ENCODE peak calls at places on chromosomes 6 and 20, in five cellular contexts. F is CD8-positive, alpha-beta memory T cell; D is GM23248; G is psoas muscle; R is left lung. U is an unnamed sample. For H3K4me1 and H3K27me3, the result is how much of the 10 kb centered on the place peaks cover.

GRCh38 chr6:157976345-157977175 is 5.1 kb upstream of the SYNJ2 start:
- DNase-seq in R (no peak), D (no peak), G (no peak), F (no peak), U (no peak)

GRCh38 chr20:37807901-37808751 is 94.8 kb upstream of the VSTM2L start:
- DNase-seq in G (no peak), R (no peak), F (no peak), D (no peak), U (peak)

GRCh38 chr6:3868544-3868943 is 19.4 kb downstream of the FAM50B start:
- DNase-seq in R (no peak), F (no peak), G (no peak), D (peak), U (peak)

GRCh38 chr6:26205625-26206574 is 118.7 kb downstream of the HFE start:
- DNase-seq in R (no peak), F (no peak), G (no peak), D (peak), U (peak)

GRCh38 chr6:49676671-49677281 is 36.6 kb downstream of the CRISP2 start:
- DNase-seq in G (no peak), R (no peak), F (no peak), D (peak), U (no peak)

GRCh38 chr6:116251568-116252384 is 2.1 kb downstream of the TSPYL4 start:
- DNase-seq in F (no peak), R (no peak), D (peak), G (no peak), U (peak)

GRCh38 chr6:17061097-17061496 is 40.8 kb upstream of the STMND1 start:
- DNase-seq in G (no peak), D (no peak), F (no peak), R (no peak), U (no peak)

GRCh38 chr20:32538526-32538918 is 46.6 kb downstream of the NOL4L start:
- DNase-seq in D (peak), F (peak), R (no peak), G (no peak), U (no peak)

GRCh38 chr20:25049261-25050060 is 8.5 kb downstream of the ACSS1 start:
- DNase-seq in R (peak), G (peak), D (no peak), F (no peak), U (no peak)

GRCh38 chr6:164532546-164533362 is 776.7 kb downstream of the C6orf118 start:
- DNase-seq in D (no peak), R (no peak), G (no peak), F (no peak), U (no peak)

GRCh38 chr20:32476684-32477593 is 108.2 kb downstream of the NOL4L start:
- DNase-seq in D (no peak), G (peak), R (no peak), F (peak), U (no peak)

GRCh38 chr6:11778648-11779307 is at the start of gene ADTRP:
- DNase-seq in D (no peak), F (no peak), R (peak), G (no peak), U (no peak)

GRCh38 chr20:50575869-50576720 is 65.9 kb downstream of the PTPN1 start:
- DNase-seq in D (peak), R (peak), F (peak), G (peak), U (peak)

GRCh38 chr20:9128586-9128985 is 59.7 kb downstream of the PLCB4 start:
- DNase-seq in R (no peak), G (no peak), F (no peak), D (no peak), U (no peak)

GRCh38 chr20:22575087-22575721 is 9.2 kb downstream of the FOXA2 start:
- DNase-seq in G (no peak), R (no peak), F (no peak), D (no peak), U (no peak)

GRCh38 chr20:17617212-17617867 is 47.5 kb downstream of the DSTN start:
- DNase-seq in G (peak), R (peak), F (peak), D (peak), U (peak)

GRCh38 chr6:10552237-10552810 is 31.2 kb downstream of the GCNT2 start:
- DNase-seq in G (no peak), F (no peak), D (no peak), R (no peak), U (no peak)

GRCh38 chr6:151425561-151425960 is 26.4 kb downstream of the RMND1 start:
- DNase-seq in G (no peak), F (no peak), R (no peak), D (no peak), U (no peak)

GRCh38 chr6:43973351-43973750 is 153.9 kb downstream of the MRPL14 start:
- DNase-seq in F (no peak), R (no peak), D (peak), G (no peak), U (no peak)

GRCh38 chr6:42407379-42407778 is 44.3 kb downstream of the TRERF1 start:
- DNase-seq in F (no peak), G (no peak), D (peak), R (no peak), U (no peak)

GRCh38 chr6:53862517-53863457 is 68.0 kb downstream of the LRRC1 start:
- DNase-seq in G (no peak), F (no peak), R (no peak), D (peak), U (no peak)

GRCh38 chr20:39825524-39825923 is 863.4 kb downstream of the DHX35 start:
- DNase-seq in F (no peak), D (no peak), R (no peak), G (no peak), U (no peak)

GRCh38 chr6:134447883-134448387 is 130.0 kb upstream of the SGK1 start:
- DNase-seq in G (no peak), D (peak), R (no peak), F (no peak), U (no peak)

GRCh38 chr6:43375693-43376092 is 6.2 kb upstream of the ZNF318 start:
- DNase-seq in F (no peak), G (no peak), D (no peak), R (no peak), U (no peak)

GRCh38 chr6:31898200-31899011 is 908 bp upstream of the EHMT2 start:
- DNase-seq in R (no peak), F (peak), D (peak), G (no peak), U (peak)

GRCh38 chr20:5703542-5704215 is 46.5 kb upstream of the SHLD1 start:
- DNase-seq in G (no peak), F (no peak), D (no peak), R (no peak), U (no peak)

GRCh38 chr20:47427746-47428145 is 71.2 kb upstream of the ZMYND8 start:
- DNase-seq in F (no peak), D (no peak), R (no peak), G (no peak), U (no peak)

GRCh38 chr6:82178084-82178758 is 69.3 kb downstream of the IBTK start:
- DNase-seq in R (no peak), F (no peak), D (peak), G (no peak), U (no peak)

GRCh38 chr6:161254126-161254753 is 19.6 kb downstream of the AGPAT4 start:
- DNase-seq in D (peak), G (no peak), R (no peak), F (no peak), U (no peak)

GRCh38 chr6:166203003-166203640 is 35.5 kb upstream of the TBXT start:
- DNase-seq in D (no peak), G (no peak), F (no peak), R (no peak), U (no peak)

GRCh38 chr6:43798688-43799444 is 28.9 kb downstream of the VEGFA start:
- DNase-seq in G (peak), F (no peak), R (peak), D (peak), U (no peak)

GRCh38 chr6:33320315-33321181 is 3.0 kb upstream of the ZBTB22 start:
- DNase-seq in G (peak), R (peak), D (peak), F (no peak), U (no peak)

GRCh38 chr6:99195986-99196655 is 153.4 kb downstream of the FAXC start:
- DNase-seq in F (no peak), D (no peak), R (no peak), G (no peak), U (no peak)

GRCh38 chr6:8810325-8810724 is 375.0 kb upstream of the SLC35B3 start:
- DNase-seq in D (no peak), F (no peak), R (no peak), G (no peak), U (no peak)

GRCh38 chr6:105994522-105995402 is 91.4 kb upstream of the PRDM1 start:
- DNase-seq in G (peak), R (peak), F (peak), D (peak), U (peak)

GRCh38 chr6:44500074-44500473 is 112.6 kb downstream of the CDC5L start:
- DNase-seq in F (no peak), D (no peak), G (no peak), R (no peak), U (no peak)

DNA sequence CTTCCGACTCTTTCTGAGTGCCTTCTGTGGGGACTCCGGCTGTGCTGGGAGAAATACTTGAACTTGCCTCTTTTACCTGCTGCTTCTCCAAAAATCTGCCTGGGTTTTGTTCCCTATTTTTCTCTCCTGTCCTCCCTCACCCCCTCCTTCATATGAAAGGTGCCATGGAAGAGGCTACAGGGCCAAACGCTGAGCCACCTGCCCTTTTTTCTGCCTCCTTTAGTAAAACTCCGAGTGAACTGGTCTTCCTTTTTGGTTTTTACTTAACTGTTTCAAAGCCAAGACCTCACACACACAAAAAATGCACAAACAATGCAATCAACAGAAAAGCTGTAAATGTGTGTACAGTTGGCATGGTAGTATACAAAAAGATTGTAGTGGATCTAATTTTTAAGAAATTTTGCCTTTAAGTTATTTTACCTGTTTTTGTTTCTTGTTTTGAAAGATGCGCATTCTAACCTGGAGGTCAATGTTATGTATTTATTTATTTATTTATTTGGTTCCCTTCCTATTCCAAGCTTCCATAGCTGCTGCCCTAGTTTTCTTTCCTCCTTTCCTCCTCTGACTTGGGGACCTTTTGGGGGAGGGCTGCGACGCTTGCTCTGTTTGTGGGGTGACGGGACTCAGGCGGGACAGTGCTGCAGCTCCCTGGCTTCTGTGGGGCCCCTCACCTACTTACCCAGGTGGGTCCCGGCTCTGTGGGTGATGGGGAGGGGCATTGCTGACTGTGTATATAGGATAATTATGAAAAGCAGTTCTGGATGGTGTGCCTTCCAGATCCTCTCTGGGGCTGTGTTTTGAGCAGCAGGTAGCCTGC is 4.8 kb downstream of the PIM1 start:
- DNase-seq in F (no peak), D (no peak), G (no peak), R (no peak), U (no peak)
- H3K4me3 ChIP-seq in F (peak), D (no peak), G (peak), R (no peak), U (no peak)

GRCh38 chr6:100879317-100879716 is 1.8 kb downstream of the ASCC3 start:
- DNase-seq in F (no peak), G (no peak), D (no peak), R (no peak), U (peak)

GRCh38 chr6:100880149-100880900 is 804 bp downstream of the ASCC3 start:
- DNase-seq in D (peak), G (no peak), R (no peak), F (no peak), U (no peak)

GRCh38 chr6:100876251-100876650 is 4.9 kb downstream of the ASCC3 start:
- DNase-seq in R (no peak), D (no peak), F (no peak), G (no peak), U (no peak)

GRCh38 chr6:100880901-100881706 is at the start of gene ASCC3:
- DNase-seq in D (peak), G (peak), F (peak), R (peak), U (peak)

GRCh38 chr6:100877851-100878250 is 3.3 kb downstream of the ASCC3 start:
- DNase-seq in G (no peak), D (peak), R (no peak), F (no peak), U (no peak)
- H3K4me1 ChIP-seq in G (under half), D (under half), R (under half), F (under half), U (under half)

GRCh38 chr6:84768442-84769174 is 4.2 kb upstream of the TBX18 start:
- DNase-seq in F (no peak), R (no peak), G (peak), D (peak), U (no peak)
- H3K27me3 ChIP-seq in F (under half), R (half or more), G (under half), D (under half), U (under half)

GRCh38 chr6:127077886-127078285 is 40.6 kb upstream of the RSPO3 start:
- DNase-seq in R (no peak), G (no peak), D (no peak), F (no peak), U (no peak)
- H3K4me3 ChIP-seq in R (no peak), G (no peak), D (no peak), F (no peak), U (no peak)

GRCh38 chr20:57695940-57696339 is 13.9 kb downstream of the PMEPA1 start:
- DNase-seq in D (no peak), G (peak), R (no peak), F (no peak), U (no peak)
- H3K4me1 ChIP-seq in D (under half), G (under half), R (under half), F (under half), U (under half)

GRCh38 chr20:49316704-49317103 is 38.8 kb upstream of the ZNFX1 start:
- DNase-seq in R (no peak), G (no peak), F (no peak), D (no peak), U (no peak)

GRCh38 chr20:49318430-49319203 is 40.8 kb upstream of the ZNFX1 start:
- DNase-seq in G (no peak), D (peak), R (no peak), F (peak), U (no peak)

GRCh38 chr20:49320460-49320859 is 42.6 kb upstream of the ZNFX1 start:
- DNase-seq in D (peak), F (no peak), R (no peak), G (no peak), U (peak)

GRCh38 chr20:49318091-49318429 is 40.2 kb upstream of the ZNFX1 start:
- DNase-seq in D (no peak), R (no peak), F (no peak), G (no peak), U (no peak)

DNA sequence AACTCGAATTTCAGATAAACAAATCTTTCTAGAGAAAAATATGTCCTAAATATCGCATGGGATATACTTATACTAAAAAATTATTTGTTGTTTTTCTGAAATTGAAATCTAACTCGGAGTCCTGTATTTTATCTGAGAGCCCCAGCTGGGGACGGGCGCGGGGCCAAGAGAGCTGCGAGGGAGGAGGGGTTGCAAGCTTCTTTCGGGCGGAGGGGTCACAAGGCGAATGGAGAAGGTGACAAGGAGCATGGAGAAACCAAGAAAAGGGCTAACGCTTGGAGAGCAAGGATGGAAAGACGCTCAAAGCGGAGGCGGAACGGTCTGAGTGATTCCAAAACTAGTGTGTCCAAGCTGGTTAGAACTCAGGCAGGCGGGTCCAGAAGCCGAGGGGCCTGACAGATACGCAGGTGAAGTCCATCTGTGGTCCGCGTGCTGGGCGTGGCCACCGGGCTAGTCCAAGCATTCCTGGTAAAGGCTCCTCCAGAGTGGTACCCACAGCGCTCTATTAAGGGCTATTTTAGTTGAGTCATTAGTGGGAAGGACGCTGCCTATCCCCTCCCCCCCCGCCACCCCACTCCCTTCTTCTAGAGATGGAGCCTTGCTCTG is 41.5 kb upstream of the ZNFX1 start:
- DNase-seq in F (no peak), R (no peak), G (no peak), D (no peak), U (no peak)
- H3K27me3 ChIP-seq in F (under half), R (under half), G (under half), D (half or more), U (half or more)

DNA sequence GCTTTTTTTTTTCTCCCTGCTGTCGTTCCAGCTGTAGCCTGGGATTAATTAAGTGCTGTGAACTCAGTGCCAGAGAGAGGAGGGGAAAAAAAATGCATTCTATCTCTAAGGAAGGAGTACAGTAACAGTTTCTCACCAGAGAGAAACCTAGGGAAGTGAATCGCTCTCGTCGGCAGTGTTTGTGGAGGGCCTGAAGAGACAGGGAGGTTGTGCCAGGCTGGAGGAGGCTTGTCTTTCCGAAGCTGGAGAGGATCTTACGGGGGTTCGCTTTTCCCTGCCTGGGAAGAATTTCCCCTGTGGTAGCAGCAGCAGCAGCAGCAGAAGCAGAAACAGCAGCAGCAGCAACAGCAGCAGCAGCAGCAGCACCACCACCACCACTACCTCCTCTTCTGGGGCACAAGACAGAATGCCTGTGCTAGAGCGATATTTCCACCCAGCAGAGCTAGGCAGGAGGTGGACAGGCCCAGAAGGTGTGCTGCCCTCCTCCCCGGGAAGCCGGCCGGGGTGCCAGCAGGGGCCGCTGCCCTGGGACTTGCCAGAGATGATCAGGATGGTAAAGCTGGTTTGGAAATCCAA is 186.5 kb downstream of the PDE7B start:
- DNase-seq in F (no peak), G (peak), R (no peak), D (peak), U (no peak)
- H3K4me3 ChIP-seq in F (no peak), G (peak), R (peak), D (peak), U (no peak)

GRCh38 chr6:35637911-35638310 is 50.8 kb downstream of the FKBP5 start:
- DNase-seq in D (no peak), R (no peak), F (no peak), G (no peak), U (no peak)

GRCh38 chr6:35640017-35640664 is 48.6 kb downstream of the FKBP5 start:
- DNase-seq in D (peak), R (no peak), G (no peak), F (no peak), U (no peak)

GRCh38 chr6:35643162-35643535 is 45.6 kb downstream of the FKBP5 start:
- DNase-seq in R (no peak), G (no peak), D (no peak), F (no peak), U (no peak)

GRCh38 chr6:35638679-35639078 is 50.0 kb downstream of the FKBP5 start:
- DNase-seq in D (no peak), R (no peak), G (no peak), F (no peak), U (no peak)

GRCh38 chr6:35642471-35643161 is 46.1 kb downstream of the FKBP5 start:
- DNase-seq in G (no peak), R (no peak), D (no peak), F (peak), U (no peak)
- H3K4me1 ChIP-seq in G (half or more), R (under half), D (under half), F (under half), U (under half)

U was measured in HAP-1.